ENCODE peak calls at places on chromosomes 6 and 20, in eight cellular contexts. One of them, this sample, is unnamed.

GRCh38 chr6:3120765-3121089 is 2.2 kb downstream of the BPHL start:
- DNase-seq in activated CD8-positive, alpha-beta T cell treated with anti-CD3 and anti-CD28 coated beads for 36 hours: no peak
- DNase-seq in GM10248: no peak
- DNase-seq in foreskin keratinocyte: no peak
- DNase-seq in foreskin fibroblast: no peak
- DNase-seq in HFF-Myc: no peak
- DNase-seq in glutamatergic neuron: no peak
- DNase-seq in fibroblast of mammary gland: no peak
- DNase-seq in this sample: no peak

GRCh38 chr20:40687384-40688128 is 1.5 kb downstream of the MAFB start:
- DNase-seq in activated CD8-positive, alpha-beta T cell treated with anti-CD3 and anti-CD28 coated beads for 36 hours: no peak
- DNase-seq in GM10248: no peak
- DNase-seq in foreskin keratinocyte: peak
- DNase-seq in foreskin fibroblast: no peak
- DNase-seq in HFF-Myc: no peak
- DNase-seq in glutamatergic neuron: peak
- DNase-seq in fibroblast of mammary gland: peak
- DNase-seq in this sample: no peak

GRCh38 chr6:132763269-132763668 is 5.6 kb upstream of the VNN2 start:
- DNase-seq in activated CD8-positive, alpha-beta T cell treated with anti-CD3 and anti-CD28 coated beads for 36 hours: peak
- DNase-seq in GM10248: peak
- DNase-seq in foreskin keratinocyte: no peak
- DNase-seq in foreskin fibroblast: no peak
- DNase-seq in HFF-Myc: no peak
- DNase-seq in glutamatergic neuron: no peak
- DNase-seq in fibroblast of mammary gland: no peak
- DNase-seq in this sample: no peak

GRCh38 chr6:144548525-144548924 is 263.4 kb downstream of the UTRN start:
- DNase-seq in activated CD8-positive, alpha-beta T cell treated with anti-CD3 and anti-CD28 coated beads for 36 hours: no peak
- DNase-seq in GM10248: no peak
- DNase-seq in foreskin keratinocyte: no peak
- DNase-seq in foreskin fibroblast: no peak
- DNase-seq in HFF-Myc: no peak
- DNase-seq in glutamatergic neuron: no peak
- DNase-seq in fibroblast of mammary gland: peak
- DNase-seq in this sample: no peak

GRCh38 chr6:50976907-50977306 is 158.2 kb downstream of the TFAP2B start:
- DNase-seq in activated CD8-positive, alpha-beta T cell treated with anti-CD3 and anti-CD28 coated beads for 36 hours: no peak
- DNase-seq in GM10248: no peak
- DNase-seq in foreskin keratinocyte: no peak
- DNase-seq in foreskin fibroblast: no peak
- DNase-seq in HFF-Myc: no peak
- DNase-seq in glutamatergic neuron: no peak
- DNase-seq in fibroblast of mammary gland: no peak
- DNase-seq in this sample: no peak

GRCh38 chr6:131041814-131042213 is 21.2 kb downstream of the EPB41L2 start:
- DNase-seq in activated CD8-positive, alpha-beta T cell treated with anti-CD3 and anti-CD28 coated beads for 36 hours: no peak
- DNase-seq in GM10248: no peak
- DNase-seq in foreskin keratinocyte: no peak
- DNase-seq in foreskin fibroblast: no peak
- DNase-seq in HFF-Myc: no peak
- DNase-seq in glutamatergic neuron: no peak
- DNase-seq in fibroblast of mammary gland: peak
- DNase-seq in this sample: no peak

GRCh38 chr6:35260642-35261570 is 1.4 kb downstream of the ZNF76 start:
- DNase-seq in activated CD8-positive, alpha-beta T cell treated with anti-CD3 and anti-CD28 coated beads for 36 hours: no peak
- DNase-seq in GM10248: no peak
- DNase-seq in foreskin keratinocyte: no peak
- DNase-seq in foreskin fibroblast: no peak
- DNase-seq in HFF-Myc: no peak
- DNase-seq in glutamatergic neuron: no peak
- DNase-seq in fibroblast of mammary gland: peak
- DNase-seq in this sample: no peak

GRCh38 chr6:44133003-44133931 is 5.9 kb downstream of the TMEM63B start:
- DNase-seq in activated CD8-positive, alpha-beta T cell treated with anti-CD3 and anti-CD28 coated beads for 36 hours: no peak
- DNase-seq in GM10248: no peak
- DNase-seq in foreskin keratinocyte: peak
- DNase-seq in foreskin fibroblast: peak
- DNase-seq in HFF-Myc: no peak
- DNase-seq in glutamatergic neuron: peak
- DNase-seq in fibroblast of mammary gland: peak
- DNase-seq in this sample: no peak

GRCh38 chr20:8213270-8213669 is 81.2 kb downstream of the PLCB1 start:
- DNase-seq in activated CD8-positive, alpha-beta T cell treated with anti-CD3 and anti-CD28 coated beads for 36 hours: no peak
- DNase-seq in GM10248: no peak
- DNase-seq in foreskin keratinocyte: no peak
- DNase-seq in foreskin fibroblast: no peak
- DNase-seq in HFF-Myc: no peak
- DNase-seq in glutamatergic neuron: no peak
- DNase-seq in fibroblast of mammary gland: no peak
- DNase-seq in this sample: no peak

GRCh38 chr20:8454137-8454712 is 322.2 kb downstream of the PLCB1 start:
- DNase-seq in activated CD8-positive, alpha-beta T cell treated with anti-CD3 and anti-CD28 coated beads for 36 hours: peak
- DNase-seq in GM10248: peak
- DNase-seq in foreskin keratinocyte: peak
- DNase-seq in foreskin fibroblast: peak
- DNase-seq in HFF-Myc: peak
- DNase-seq in glutamatergic neuron: no peak
- DNase-seq in fibroblast of mammary gland: peak
- DNase-seq in this sample: peak

GRCh38 chr20:32484221-32485125 is 100.7 kb downstream of the NOL4L start:
- DNase-seq in activated CD8-positive, alpha-beta T cell treated with anti-CD3 and anti-CD28 coated beads for 36 hours: peak
- DNase-seq in GM10248: no peak
- DNase-seq in foreskin keratinocyte: no peak
- DNase-seq in foreskin fibroblast: no peak
- DNase-seq in HFF-Myc: no peak
- DNase-seq in glutamatergic neuron: peak
- DNase-seq in fibroblast of mammary gland: no peak
- DNase-seq in this sample: peak

GRCh38 chr6:112311950-112312547 is 35.1 kb upstream of the RFPL4B start:
- DNase-seq in activated CD8-positive, alpha-beta T cell treated with anti-CD3 and anti-CD28 coated beads for 36 hours: peak
- DNase-seq in GM10248: peak
- DNase-seq in foreskin keratinocyte: no peak
- DNase-seq in foreskin fibroblast: no peak
- DNase-seq in HFF-Myc: no peak
- DNase-seq in glutamatergic neuron: no peak
- DNase-seq in fibroblast of mammary gland: peak
- DNase-seq in this sample: no peak

GRCh38 chr20:25296094-25297093 is 48.5 kb downstream of the PYGB start:
- DNase-seq in activated CD8-positive, alpha-beta T cell treated with anti-CD3 and anti-CD28 coated beads for 36 hours: peak
- DNase-seq in GM10248: peak
- DNase-seq in foreskin keratinocyte: no peak
- DNase-seq in foreskin fibroblast: no peak
- DNase-seq in HFF-Myc: no peak
- DNase-seq in glutamatergic neuron: peak
- DNase-seq in fibroblast of mammary gland: peak
- DNase-seq in this sample: no peak

GRCh38 chr20:61253640-61254511 is 1.8 kb downstream of the CDH4 start:
- DNase-seq in activated CD8-positive, alpha-beta T cell treated with anti-CD3 and anti-CD28 coated beads for 36 hours: no peak
- DNase-seq in GM10248: no peak
- DNase-seq in foreskin keratinocyte: no peak
- DNase-seq in foreskin fibroblast: no peak
- DNase-seq in HFF-Myc: no peak
- DNase-seq in glutamatergic neuron: peak
- DNase-seq in fibroblast of mammary gland: peak
- DNase-seq in this sample: no peak
- TF ChIP-seq CTCF in activated CD8-positive, alpha-beta T cell treated with anti-CD3 and anti-CD28 coated beads for 36 hours: no peak
- TF ChIP-seq CTCF in GM10248: no peak
- TF ChIP-seq CTCF in foreskin keratinocyte: no peak
- TF ChIP-seq CTCF in foreskin fibroblast: no peak
- TF ChIP-seq CTCF in HFF-Myc: no peak
- TF ChIP-seq CTCF in glutamatergic neuron: no peak
- TF ChIP-seq CTCF in fibroblast of mammary gland: no peak
- TF ChIP-seq CTCF in this sample: no peak

GRCh38 chr20:57043669-57044268 is 222.7 kb downstream of the BMP7 start:
- DNase-seq in activated CD8-positive, alpha-beta T cell treated with anti-CD3 and anti-CD28 coated beads for 36 hours: no peak
- DNase-seq in GM10248: no peak
- DNase-seq in foreskin keratinocyte: no peak
- DNase-seq in foreskin fibroblast: no peak
- DNase-seq in HFF-Myc: no peak
- DNase-seq in glutamatergic neuron: no peak
- DNase-seq in fibroblast of mammary gland: no peak
- DNase-seq in this sample: peak

GRCh38 chr20:57051096-57051495 is 215.3 kb downstream of the BMP7 start:
- DNase-seq in activated CD8-positive, alpha-beta T cell treated with anti-CD3 and anti-CD28 coated beads for 36 hours: no peak
- DNase-seq in GM10248: no peak
- DNase-seq in foreskin keratinocyte: no peak
- DNase-seq in foreskin fibroblast: no peak
- DNase-seq in HFF-Myc: no peak
- DNase-seq in glutamatergic neuron: no peak
- DNase-seq in fibroblast of mammary gland: no peak
- DNase-seq in this sample: peak

GRCh38 chr20:57049298-57049697 is 217.1 kb downstream of the BMP7 start:
- DNase-seq in activated CD8-positive, alpha-beta T cell treated with anti-CD3 and anti-CD28 coated beads for 36 hours: no peak
- DNase-seq in GM10248: no peak
- DNase-seq in foreskin keratinocyte: no peak
- DNase-seq in foreskin fibroblast: no peak
- DNase-seq in HFF-Myc: no peak
- DNase-seq in glutamatergic neuron: no peak
- DNase-seq in fibroblast of mammary gland: no peak
- DNase-seq in this sample: no peak

GRCh38 chr20:57047281-57048026 is 219.0 kb downstream of the BMP7 start:
- DNase-seq in activated CD8-positive, alpha-beta T cell treated with anti-CD3 and anti-CD28 coated beads for 36 hours: no peak
- DNase-seq in GM10248: no peak
- DNase-seq in foreskin keratinocyte: no peak
- DNase-seq in foreskin fibroblast: no peak
- DNase-seq in HFF-Myc: no peak
- DNase-seq in glutamatergic neuron: peak
- DNase-seq in fibroblast of mammary gland: no peak
- DNase-seq in this sample: peak

DNA sequence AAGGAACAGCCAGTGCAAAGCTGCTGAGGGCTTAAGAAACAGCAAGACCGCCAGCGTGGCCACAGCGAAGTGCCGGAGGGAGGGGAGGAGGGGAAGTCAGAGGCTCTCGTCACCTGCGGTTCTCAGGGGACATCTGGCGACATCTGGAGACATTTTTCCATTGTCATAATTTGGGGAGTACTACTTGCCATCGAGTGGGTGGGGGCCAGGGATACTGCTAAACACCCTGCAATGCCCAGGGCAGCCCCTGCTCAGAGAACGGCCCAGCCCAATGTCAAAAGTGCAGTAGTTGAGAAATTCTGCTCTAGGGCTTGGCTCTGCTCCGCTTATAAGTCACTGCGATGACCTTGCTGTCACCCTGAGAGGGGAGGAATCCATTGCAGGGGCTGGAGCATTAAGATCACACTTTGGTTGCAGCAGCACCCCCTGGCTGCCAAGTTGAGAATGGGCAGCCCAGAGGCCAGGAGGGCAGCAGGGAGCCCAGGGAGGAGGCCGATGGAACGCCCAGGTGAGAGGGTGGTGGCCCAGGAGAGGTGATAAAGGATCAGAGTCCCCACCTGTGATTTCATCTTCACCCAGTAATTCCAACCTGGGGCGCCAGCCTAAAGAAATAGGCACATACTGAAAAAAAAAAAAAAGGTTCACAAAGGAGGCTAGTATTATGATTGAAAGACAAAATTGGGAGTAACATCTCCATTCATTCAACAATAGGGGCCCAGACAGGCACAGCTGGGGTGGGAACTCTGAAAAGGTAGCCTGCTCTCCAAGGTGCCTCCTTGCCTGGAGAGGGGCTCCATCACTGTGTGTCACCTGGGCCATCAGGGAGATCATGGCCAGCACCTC is 218.2 kb downstream of the BMP7 start:
- DNase-seq in activated CD8-positive, alpha-beta T cell treated with anti-CD3 and anti-CD28 coated beads for 36 hours: peak
- DNase-seq in GM10248: peak
- DNase-seq in foreskin keratinocyte: peak
- DNase-seq in foreskin fibroblast: peak
- DNase-seq in HFF-Myc: no peak
- DNase-seq in glutamatergic neuron: peak
- DNase-seq in fibroblast of mammary gland: peak
- DNase-seq in this sample: peak
- TF ChIP-seq CTCF in activated CD8-positive, alpha-beta T cell treated with anti-CD3 and anti-CD28 coated beads for 36 hours: peak
- TF ChIP-seq CTCF in GM10248: peak
- TF ChIP-seq CTCF in foreskin keratinocyte: peak
- TF ChIP-seq CTCF in foreskin fibroblast: peak
- TF ChIP-seq CTCF in HFF-Myc: peak
- TF ChIP-seq CTCF in glutamatergic neuron: peak
- TF ChIP-seq CTCF in fibroblast of mammary gland: peak
- TF ChIP-seq CTCF in this sample: peak

DNA sequence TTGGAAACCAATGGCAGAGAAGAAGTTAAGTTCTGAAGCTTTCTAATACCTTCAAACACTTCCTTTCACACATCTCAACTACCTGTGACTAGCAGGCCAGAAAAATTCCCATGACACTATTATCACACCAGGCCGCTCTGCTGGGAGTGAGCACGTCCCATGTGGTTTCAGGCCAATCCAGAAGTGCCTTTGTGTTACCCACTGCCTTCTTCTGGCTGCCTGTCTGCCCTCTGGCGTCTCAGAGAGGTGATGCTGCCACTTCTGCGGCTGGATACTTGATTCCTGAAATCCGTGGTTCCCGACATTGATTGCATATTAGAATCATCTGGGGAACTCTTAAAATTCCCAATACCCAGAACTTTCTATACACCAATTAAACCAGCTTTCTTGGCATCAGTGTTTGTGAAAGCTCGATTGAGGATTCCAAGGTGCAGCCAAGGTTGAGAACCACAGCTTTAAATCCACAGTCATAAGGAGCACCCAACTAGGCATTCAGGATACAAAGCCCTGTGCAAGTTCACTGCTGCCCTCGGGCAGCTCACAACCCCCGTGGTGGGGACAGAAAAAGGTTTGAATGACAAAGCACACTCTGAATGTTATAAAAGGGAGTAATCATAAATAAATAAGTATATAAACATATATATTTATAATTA is 65.6 kb downstream of the STMND1 start:
- DNase-seq in activated CD8-positive, alpha-beta T cell treated with anti-CD3 and anti-CD28 coated beads for 36 hours: no peak
- DNase-seq in GM10248: no peak
- DNase-seq in foreskin keratinocyte: peak
- DNase-seq in foreskin fibroblast: peak
- DNase-seq in HFF-Myc: peak
- DNase-seq in glutamatergic neuron: peak
- DNase-seq in fibroblast of mammary gland: peak
- DNase-seq in this sample: no peak
- TF ChIP-seq CTCF in activated CD8-positive, alpha-beta T cell treated with anti-CD3 and anti-CD28 coated beads for 36 hours: no peak
- TF ChIP-seq CTCF in GM10248: no peak
- TF ChIP-seq CTCF in foreskin keratinocyte: peak
- TF ChIP-seq CTCF in foreskin fibroblast: peak
- TF ChIP-seq CTCF in HFF-Myc: peak
- TF ChIP-seq CTCF in glutamatergic neuron: peak
- TF ChIP-seq CTCF in fibroblast of mammary gland: peak
- TF ChIP-seq CTCF in this sample: no peak

DNA sequence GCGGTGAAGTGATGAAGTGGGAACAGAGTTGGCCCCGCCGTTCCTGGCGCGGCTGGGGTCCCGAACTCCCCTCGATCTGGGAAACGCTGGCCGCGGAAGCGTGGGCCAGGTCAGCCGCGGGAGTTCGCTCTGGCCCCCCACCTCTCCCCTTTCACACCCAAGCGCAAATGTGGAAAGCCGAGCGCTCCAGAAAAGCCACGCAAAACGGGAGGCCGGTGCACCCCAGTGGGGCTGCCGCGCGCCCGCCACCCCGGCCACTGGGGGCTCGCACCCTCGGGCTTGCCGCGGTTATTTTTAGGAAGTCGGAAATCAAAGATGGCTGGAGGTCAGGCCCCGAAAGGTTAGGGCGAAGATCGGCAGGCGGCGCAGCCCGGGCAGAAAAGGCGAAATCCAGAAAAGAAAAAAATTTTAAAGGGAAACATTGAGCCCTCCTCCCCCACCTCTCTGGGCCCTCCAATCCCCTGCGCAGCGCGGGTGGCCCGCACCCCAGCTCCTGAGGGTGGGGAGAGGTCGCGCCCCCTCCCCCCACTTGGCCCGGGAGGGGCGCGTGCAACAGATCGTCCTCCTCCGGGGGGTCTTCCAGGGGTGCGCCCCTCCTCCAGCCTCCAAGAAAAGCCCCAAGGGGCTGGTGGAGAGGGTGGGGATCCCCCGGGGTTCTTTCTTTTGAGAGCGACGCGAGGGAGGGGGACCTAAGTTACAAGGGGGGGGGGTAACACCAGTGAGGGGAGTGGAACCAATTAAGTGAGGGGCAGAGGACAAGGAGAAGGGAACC is 915 bp downstream of the SALL4 start:
- DNase-seq in activated CD8-positive, alpha-beta T cell treated with anti-CD3 and anti-CD28 coated beads for 36 hours: peak
- DNase-seq in GM10248: no peak
- DNase-seq in foreskin keratinocyte: no peak
- DNase-seq in foreskin fibroblast: no peak
- DNase-seq in HFF-Myc: no peak
- DNase-seq in glutamatergic neuron: peak
- DNase-seq in fibroblast of mammary gland: no peak
- DNase-seq in this sample: no peak
- TF ChIP-seq CTCF in activated CD8-positive, alpha-beta T cell treated with anti-CD3 and anti-CD28 coated beads for 36 hours: no peak
- TF ChIP-seq CTCF in GM10248: no peak
- TF ChIP-seq CTCF in foreskin keratinocyte: peak
- TF ChIP-seq CTCF in foreskin fibroblast: peak
- TF ChIP-seq CTCF in HFF-Myc: peak
- TF ChIP-seq CTCF in glutamatergic neuron: no peak
- TF ChIP-seq CTCF in fibroblast of mammary gland: no peak
- TF ChIP-seq CTCF in this sample: no peak

This sample was measured in CD14-positive monocyte.